ENCODE peak calls at places on chromosomes 12 and 14, in five cellular contexts. V, I, L, G and W are unnamed samples.

GRCh38 chr12:48681416-48681737 is 661 bp downstream of the KANSL2 start:
- DNase-seq in V (peak), I (no peak), L (no peak), G (no peak), W (no peak)

GRCh38 chr14:91649930-91650329 is 82.0 kb downstream of the CATSPERB start:
- DNase-seq in L (no peak), V (peak), G (no peak), I (no peak), W (no peak)

GRCh38 chr12:27186240-27186839 is 57.7 kb upstream of the STK38L start:
- DNase-seq in I (no peak), G (no peak), V (peak), L (no peak), W (no peak)

GRCh38 chr12:59763835-59764234 is 168.0 kb downstream of the SLC16A7 start:
- DNase-seq in G (no peak), V (no peak), L (no peak), I (no peak), W (no peak)

GRCh38 chr12:30515351-30515750 is 180.3 kb downstream of the IPO8 start:
- DNase-seq in L (no peak), V (no peak), I (no peak), G (no peak), W (no peak)

GRCh38 chr14:65412881-65413738 is 580 bp downstream of the FUT8 start:
- DNase-seq in V (peak), G (peak), L (peak), I (no peak), W (peak)

GRCh38 chr14:64190974-64191502 is 103.1 kb downstream of the ESR2 start:
- DNase-seq in G (no peak), I (no peak), V (no peak), L (no peak), W (no peak)

GRCh38 chr12:121749267-121749666 is 36.7 kb downstream of the TMEM120B start:
- DNase-seq in I (no peak), V (no peak), L (no peak), G (no peak), W (no peak)

GRCh38 chr12:116525418-116526001 is 33.7 kb upstream of the MAP1LC3B2 start:
- DNase-seq in L (no peak), V (peak), G (no peak), I (no peak), W (no peak)

GRCh38 chr12:31440134-31440533 is 114.2 kb upstream of the SINHCAF start:
- DNase-seq in L (no peak), I (no peak), V (no peak), G (no peak), W (no peak)

GRCh38 chr12:59087077-59087673 is 166.9 kb upstream of the LRIG3 start:
- DNase-seq in L (no peak), V (peak), I (no peak), G (no peak), W (no peak)

GRCh38 chr14:91175802-91176201 is 61.9 kb downstream of the DGLUCY start:
- DNase-seq in I (no peak), V (no peak), G (no peak), L (no peak), W (no peak)

GRCh38 chr14:73743431-73743931 is 29.3 kb upstream of the PNMA1 start:
- DNase-seq in G (no peak), V (peak), L (peak), I (no peak), W (peak)

GRCh38 chr12:26628234-26628633 is 204.8 kb downstream of the ITPR2 start:
- DNase-seq in I (no peak), L (no peak), G (no peak), V (peak), W (no peak)

GRCh38 chr12:104707794-104708558 is 250.1 kb downstream of the SLC41A2 start:
- DNase-seq in I (no peak), V (no peak), L (no peak), G (no peak), W (no peak)

GRCh38 chr14:67574806-67575205 is 25.3 kb downstream of the PIGH start:
- DNase-seq in V (no peak), L (no peak), G (no peak), I (no peak), W (no peak)

GRCh38 chr12:85036241-85036707 is at the start of the genes LRRIQ1 and TSPAN19:
- DNase-seq in G (peak), V (peak), L (peak), I (peak), W (peak)

GRCh38 chr12:52356031-52356761 is 11.1 kb downstream of the KRT85 start:
- DNase-seq in V (no peak), I (no peak), G (peak), L (no peak), W (no peak)

GRCh38 chr12:132366341-132366861 is 37.0 kb upstream of the GALNT9 start:
- DNase-seq in L (no peak), I (no peak), G (no peak), V (no peak), W (no peak)

GRCh38 chr14:99522934-99523660 is 41.9 kb downstream of the CCNK start:
- DNase-seq in L (no peak), G (no peak), V (no peak), I (no peak), W (no peak)

GRCh38 chr14:23119362-23120327 is 590 bp upstream of the CEBPE start:
- DNase-seq in I (no peak), V (no peak), L (peak), G (no peak), W (peak)

GRCh38 chr14:85421166-85421877 is 108.6 kb upstream of the FLRT2 start:
- DNase-seq in V (peak), L (no peak), G (no peak), I (no peak), W (no peak)

GRCh38 chr12:29599397-29599796 is 101.9 kb upstream of the OVCH1 start:
- DNase-seq in I (no peak), G (no peak), L (no peak), V (no peak), W (no peak)

GRCh38 chr12:47554046-47554653 is 151.7 kb downstream of the RPAP3 start:
- DNase-seq in V (peak), I (no peak), G (no peak), L (no peak), W (no peak)

GRCh38 chr12:123986374-123986920 is 13.4 kb downstream of the ZNF664 start:
- DNase-seq in I (no peak), V (no peak), G (no peak), L (no peak), W (no peak)

GRCh38 chr12:62919827-62920226 is 15.1 kb downstream of the PPM1H start:
- DNase-seq in L (no peak), G (no peak), I (no peak), V (peak), W (no peak)

GRCh38 chr14:69501362-69501964 is 16.9 kb downstream of the PLEKHD1 start:
- DNase-seq in G (no peak), I (no peak), L (no peak), V (no peak), W (no peak)

GRCh38 chr12:45124485-45125155 is 73.7 kb upstream of the DBX2 start:
- DNase-seq in L (no peak), I (no peak), G (no peak), V (no peak), W (no peak)

GRCh38 chr12:105878964-105879363 is 259.8 kb downstream of the NUAK1 start:
- DNase-seq in I (no peak), L (no peak), V (no peak), G (no peak), W (no peak)

GRCh38 chr14:77654001-77654431 is 37.6 kb upstream of the SPTLC2 start:
- DNase-seq in I (no peak), L (no peak), G (no peak), V (no peak), W (no peak)